ENCODE peak calls at places on chromosomes 2 and 18, in seven cellular contexts. J is body of pancreas, A is psoas muscle, C is epithelial cell of proximal tubule, D is cardiac fibroblast, Q is ascending aorta, X is tibial artery. L is an unnamed sample.

GRCh38 chr2:205747827-205748386 is 65.6 kb downstream of the NRP2 start:
- DNase-seq in X (no peak), J (no peak), C (no peak), A (no peak), D (no peak), Q (no peak), L (no peak)

GRCh38 chr2:172270278-172271079 is 156.9 kb upstream of the ITGA6 start:
- DNase-seq in X (no peak), D (no peak), J (peak), A (no peak), Q (no peak), C (no peak), L (no peak)

GRCh38 chr18:50475538-50476193 is 84.2 kb upstream of the MAPK4 start:
- DNase-seq in C (no peak), Q (no peak), J (no peak), X (no peak), D (no peak), A (no peak), L (no peak)

GRCh38 chr18:5057348-5058012 is 139.6 kb downstream of the AKAIN1 start:
- DNase-seq in C (no peak), X (peak), A (peak), D (peak), J (peak), Q (no peak), L (peak)

GRCh38 chr2:179554639-179555038 is 290.0 kb upstream of the SESTD1 start:
- DNase-seq in X (no peak), D (no peak), A (no peak), Q (no peak), J (no peak), C (no peak), L (no peak)

GRCh38 chr2:161423351-161424178 is 7.5 kb downstream of the TBR1 start:
- DNase-seq in Q (no peak), A (peak), X (no peak), C (no peak), J (no peak), D (no peak), L (no peak)

GRCh38 chr2:104902317-104902716 is 48.4 kb downstream of the POU3F3 start:
- DNase-seq in A (no peak), X (no peak), J (no peak), Q (no peak), D (no peak), C (no peak), L (no peak)

GRCh38 chr18:58556333-58557012 is 72.4 kb downstream of the ALPK2 start:
- DNase-seq in D (no peak), J (peak), A (peak), X (no peak), Q (no peak), C (no peak), L (no peak)

GRCh38 chr2:172066394-172066863 is 18.9 kb upstream of the DLX1 start:
- DNase-seq in A (no peak), J (no peak), X (no peak), D (no peak), Q (no peak), C (no peak), L (no peak)

GRCh38 chr2:43634604-43635306 is 2.3 kb upstream of the PLEKHH2 start:
- DNase-seq in C (peak), X (no peak), D (peak), A (no peak), J (peak), Q (no peak), L (no peak)

GRCh38 chr18:54647176-54647575 is 56.1 kb downstream of the DYNAP start:
- DNase-seq in C (peak), D (peak), A (no peak), Q (no peak), X (no peak), J (peak), L (no peak)

GRCh38 chr18:79470547-79470946 is 74.8 kb downstream of the NFATC1 start:
- DNase-seq in J (no peak), X (no peak), A (no peak), D (no peak), C (no peak), Q (no peak), L (no peak)

GRCh38 chr2:187013058-187013457 is 164.1 kb upstream of the ZSWIM2 start:
- DNase-seq in A (no peak), X (no peak), Q (no peak), J (no peak), C (no peak), D (no peak), L (no peak)

GRCh38 chr2:67260348-67261277 is 136.5 kb upstream of the ETAA1 start:
- DNase-seq in D (peak), X (peak), C (peak), Q (peak), A (peak), J (peak), L (no peak)

GRCh38 chr18:42437646-42438045 is 482.6 kb downstream of the PIK3C3 start:
- DNase-seq in J (peak), X (no peak), C (peak), A (peak), Q (no peak), D (peak), L (no peak)

GRCh38 chr2:38690499-38691420 is 24.8 kb downstream of the GALM start:
- DNase-seq in D (peak), A (no peak), J (peak), C (peak), X (peak), Q (no peak), L (no peak)

GRCh38 chr2:25215948-25216679 is 47.7 kb upstream of the POMC start:
- DNase-seq in X (peak), J (peak), A (peak), C (no peak), D (peak), Q (no peak), L (no peak)

GRCh38 chr18:58814317-58814716 is 50.4 kb upstream of the ZNF532 start:
- DNase-seq in J (no peak), C (no peak), Q (no peak), X (no peak), A (no peak), D (no peak), L (no peak)

GRCh38 chr18:60024345-60024744 is 124.5 kb downstream of the PMAIP1 start:
- DNase-seq in Q (no peak), A (no peak), C (no peak), D (no peak), J (no peak), X (no peak), L (no peak)

GRCh38 chr18:8797206-8797605 is 91.8 kb downstream of the MTCL1 start:
- DNase-seq in A (no peak), Q (no peak), X (no peak), D (no peak), C (no peak), J (no peak), L (no peak)

GRCh38 chr2:177972782-177973181 is 99.8 kb downstream of the PDE11A start:
- DNase-seq in D (no peak), C (no peak), A (no peak), Q (no peak), J (no peak), X (no peak), L (no peak)

GRCh38 chr18:68660355-68661183 is 54.3 kb downstream of the TMX3 start:
- DNase-seq in Q (no peak), A (no peak), C (peak), J (no peak), X (no peak), D (peak), L (no peak)

GRCh38 chr2:67234443-67234842 is 162.7 kb upstream of the ETAA1 start:
- DNase-seq in D (peak), C (no peak), Q (no peak), A (no peak), X (no peak), J (peak), L (no peak)

GRCh38 chr18:44123743-44124142 is 556.9 kb upstream of the SETBP1 start:
- DNase-seq in X (no peak), J (no peak), D (no peak), C (no peak), A (no peak), Q (no peak), L (no peak)

GRCh38 chr18:22470511-22471181 is 52.9 kb upstream of the CTAGE1 start:
- DNase-seq in A (no peak), J (peak), C (no peak), Q (no peak), D (peak), X (peak), L (no peak)

GRCh38 chr2:27954261-27954673 is 63.7 kb downstream of the BABAM2 start:
- DNase-seq in X (no peak), Q (no peak), A (no peak), C (no peak), J (no peak), D (peak), L (peak)

GRCh38 chr2:197838589-197838988 is 34.2 kb downstream of the PLCL1 start:
- DNase-seq in J (no peak), D (peak), Q (no peak), C (no peak), A (no peak), X (no peak), L (no peak)

DNA sequence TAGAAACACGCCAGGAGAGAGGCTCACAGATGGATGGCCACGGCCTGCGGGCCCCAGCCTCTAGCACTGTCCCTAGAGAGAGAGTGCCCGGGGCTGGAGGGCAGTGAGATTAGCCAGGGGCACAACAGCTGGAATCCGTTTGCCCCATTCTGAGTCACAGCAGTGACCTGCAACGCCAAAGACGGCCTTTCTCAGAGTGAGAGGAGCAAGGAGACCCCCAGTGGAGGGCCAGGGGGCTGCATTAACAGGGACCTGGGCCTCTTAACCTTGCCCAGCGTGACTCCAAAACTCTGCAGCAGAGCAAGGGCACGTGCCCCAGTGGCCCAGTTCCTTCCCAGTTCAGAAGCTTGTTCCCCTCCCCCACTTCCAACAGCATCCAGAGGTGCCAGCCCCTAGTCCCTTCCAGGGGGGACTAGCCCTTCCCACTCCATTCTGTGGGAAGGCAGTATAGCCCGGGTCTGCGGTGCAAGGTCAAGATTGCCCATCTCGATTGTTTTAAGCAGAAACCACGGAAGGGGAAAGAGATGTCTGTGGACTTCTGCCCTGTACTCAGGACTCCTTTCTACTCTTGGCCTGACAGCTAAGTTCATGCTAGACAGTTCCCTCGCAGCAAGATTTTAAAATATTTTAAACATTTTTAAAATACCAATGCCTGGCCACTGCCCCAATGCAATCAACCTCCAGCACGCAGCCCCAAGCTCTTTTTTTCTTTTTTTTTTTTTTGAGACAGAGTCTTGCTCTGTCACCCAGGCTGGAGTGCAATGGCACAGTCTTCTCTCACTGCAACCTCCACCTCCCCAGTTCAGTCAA is 50.9 kb upstream of the BIN1 start:
- DNase-seq in C (no peak), D (no peak), J (no peak), X (no peak), Q (no peak), A (peak), L (no peak)
- TF ChIP-seq CTCF in C (peak), D (peak), J (no peak), X (no peak), Q (no peak), A (peak), L (no peak)

GRCh38 chr2:229798446-229799147 is 84.2 kb upstream of the DNER start:
- DNase-seq in J (no peak), C (no peak), X (no peak), D (peak), A (no peak), Q (no peak), L (no peak)

GRCh38 chr2:229795058-229795457 is 80.7 kb upstream of the DNER start:
- DNase-seq in Q (no peak), A (no peak), C (no peak), D (no peak), X (no peak), J (no peak), L (no peak)

GRCh38 chr2:229794636-229795035 is 80.3 kb upstream of the DNER start:
- DNase-seq in A (no peak), Q (no peak), X (no peak), C (no peak), J (no peak), D (no peak), L (no peak)
- H3K4me3 ChIP-seq in A (no peak), Q (no peak), X (no peak), C (no peak), J (no peak), D (no peak), L (no peak)

GRCh38 chr18:23689031-23689615 is at the start of gene LAMA3:
- DNase-seq in Q (no peak), A (peak), D (peak), X (peak), C (no peak), J (peak), L (peak)
- TF ChIP-seq CTCF in Q (no peak), A (no peak), D (peak), X (peak), C (no peak), J (no peak), L (no peak)

DNA sequence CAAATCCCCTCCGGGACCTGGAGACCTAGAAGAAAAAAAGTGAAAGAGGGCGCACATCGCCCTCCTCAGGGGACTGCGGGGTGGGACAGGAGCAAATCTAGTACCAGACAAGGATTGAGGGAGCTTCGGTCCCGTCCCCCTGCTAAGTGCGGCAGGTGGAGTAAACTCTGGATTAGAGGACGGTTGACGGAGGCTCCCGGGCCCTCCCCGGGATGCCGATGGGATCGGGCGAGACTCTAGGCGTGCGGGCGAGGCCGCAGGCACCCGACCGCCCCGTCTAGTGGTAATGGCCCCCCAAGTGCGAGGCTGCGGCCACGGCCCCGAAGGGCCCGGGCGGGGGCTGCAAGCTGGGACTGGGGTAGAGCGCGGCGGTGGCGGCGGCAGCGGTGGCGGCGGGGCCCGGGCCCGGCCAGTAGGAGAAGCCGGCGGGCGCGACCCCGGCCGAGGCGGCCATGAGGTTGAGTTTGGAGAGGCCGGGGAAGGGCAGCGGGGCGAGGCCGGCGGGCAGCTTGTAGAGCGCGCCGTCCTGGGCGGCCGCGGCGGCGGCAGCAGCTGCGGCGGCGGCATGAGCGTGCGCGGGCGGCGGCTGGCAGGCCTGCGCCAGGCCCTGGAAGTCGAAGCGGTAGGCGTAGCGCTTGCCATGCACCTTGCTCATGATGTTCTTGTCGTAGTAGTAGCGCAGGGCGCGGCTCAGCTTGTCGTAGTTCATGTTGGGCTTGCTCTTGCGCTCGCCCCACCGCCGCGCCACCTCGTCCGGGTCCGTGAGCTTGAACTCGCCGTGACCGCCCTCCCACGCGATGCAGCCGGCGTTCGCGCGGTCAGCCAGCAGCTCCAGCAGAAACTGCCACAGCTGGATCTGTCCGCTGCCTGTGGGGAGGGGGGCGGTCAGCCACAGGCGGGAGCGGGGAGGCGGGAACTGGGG is 3.3 kb downstream of the FEV start:
- DNase-seq in A (peak), Q (no peak), C (no peak), D (no peak), J (no peak), X (no peak), L (no peak)
- H3K4me3 ChIP-seq in A (peak), Q (peak), C (no peak), D (no peak), J (no peak), X (peak), L (peak)

GRCh38 chr18:267688-268552 is at the start of gene THOC1:
- DNase-seq in Q (peak), J (peak), A (peak), D (peak), C (peak), X (peak), L (peak)
- TF ChIP-seq CTCF in Q (no peak), J (no peak), A (no peak), D (no peak), C (no peak), X (no peak), L (peak)

GRCh38 chr18:13580351-13580750 is 146.0 kb downstream of the FAM210A start:
- DNase-seq in D (no peak), Q (no peak), C (no peak), X (no peak), J (no peak), A (no peak), L (no peak)
- H3K4me3 ChIP-seq in D (no peak), Q (no peak), C (no peak), X (no peak), J (no peak), A (no peak), L (no peak)